ENCODE peak calls at places on chromosomes 6 and 20, in five cellular contexts. F is G401, J is hypothalamus, D is endothelial cell, Y is mammary epithelial cell. U is an unnamed sample.

GRCh38 chr6:30842754-30843610 is 41.3 kb upstream of the DDR1 start:
- DNase-seq in F (no peak), J (no peak), D (no peak), Y (no peak), U (no peak)

GRCh38 chr20:37316116-37316774 is 26.8 kb downstream of the MANBAL start:
- DNase-seq in F (no peak), J (no peak), D (no peak), Y (no peak), U (no peak)

GRCh38 chr20:57022306-57022705 is 244.1 kb downstream of the BMP7 start:
- DNase-seq in F (no peak), J (no peak), D (no peak), Y (no peak), U (peak)

GRCh38 chr6:157496534-157497095 is 115.6 kb downstream of the ZDHHC14 start:
- DNase-seq in F (no peak), J (no peak), D (no peak), Y (no peak), U (no peak)

GRCh38 chr6:89675949-89676753 is 37.6 kb upstream of the LYRM2 start:
- DNase-seq in F (peak), J (no peak), D (no peak), Y (no peak), U (no peak)

GRCh38 chr20:53291548-53291947 is 302.1 kb downstream of the ZNF217 start:
- DNase-seq in F (no peak), J (no peak), D (peak), Y (no peak), U (peak)

GRCh38 chr6:161211380-161212035 is 62.4 kb downstream of the AGPAT4 start:
- DNase-seq in F (no peak), J (no peak), D (no peak), Y (no peak), U (no peak)

GRCh38 chr6:193773-194310 is 98.4 kb upstream of the DUSP22 start:
- DNase-seq in F (no peak), J (no peak), D (no peak), Y (no peak), U (no peak)

GRCh38 chr6:10310826-10311225 is 104.0 kb downstream of the TFAP2A start:
- DNase-seq in F (no peak), J (no peak), D (no peak), Y (peak), U (no peak)

GRCh38 chr20:44691424-44692423 is 23.4 kb upstream of the CCN5 start:
- DNase-seq in F (no peak), J (no peak), D (no peak), Y (no peak), U (no peak)

GRCh38 chr6:137589067-137589848 is 95.1 kb upstream of the OLIG3 start:
- DNase-seq in F (no peak), J (no peak), D (peak), Y (peak), U (peak)

GRCh38 chr20:37642246-37642645 is 51.6 kb upstream of the CTNNBL1 start:
- DNase-seq in F (no peak), J (no peak), D (no peak), Y (no peak), U (no peak)

GRCh38 chr6:170020041-170020583 is 268.7 kb downstream of the ERMARD start:
- DNase-seq in F (no peak), J (no peak), D (no peak), Y (no peak), U (no peak)

GRCh38 chr20:1274485-1275313 is 8.6 kb downstream of the SNPH start:
- DNase-seq in F (peak), J (no peak), D (no peak), Y (no peak), U (no peak)

GRCh38 chr6:85390105-85390728 is 59.7 kb upstream of the NT5E start:
- DNase-seq in F (no peak), J (no peak), D (no peak), Y (no peak), U (no peak)

GRCh38 chr6:71123051-71123450 is 165.6 kb upstream of the OGFRL1 start:
- DNase-seq in F (no peak), J (no peak), D (no peak), Y (no peak), U (no peak)

GRCh38 chr6:167140589-167141474 is 16.9 kb downstream of the GPR31 start:
- DNase-seq in F (no peak), J (no peak), D (no peak), Y (no peak), U (no peak)

GRCh38 chr6:14635195-14635594 is 517.6 kb downstream of the CD83 start:
- DNase-seq in F (no peak), J (no peak), D (no peak), Y (peak), U (no peak)

GRCh38 chr6:7730411-7730810 is 4.5 kb downstream of the BMP6 start:
- DNase-seq in F (no peak), J (no peak), D (no peak), Y (no peak), U (no peak)

GRCh38 chr6:139569561-139569960 is 195.1 kb upstream of the CITED2 start:
- DNase-seq in F (no peak), J (no peak), D (no peak), Y (peak), U (no peak)

GRCh38 chr20:63858393-63859165 is 2.7 kb upstream of the ABHD16B start:
- DNase-seq in F (peak), J (no peak), D (peak), Y (no peak), U (peak)

GRCh38 chr6:166167801-166168615 is at the start of gene TBXT:
- DNase-seq in F (no peak), J (no peak), D (peak), Y (peak), U (peak)

GRCh38 chr20:64001607-64002011 is 20.7 kb downstream of the PRPF6 start:
- DNase-seq in F (peak), J (no peak), D (no peak), Y (peak), U (no peak)

GRCh38 chr6:27532820-27533538 is 60.1 kb upstream of the ZNF184 start:
- DNase-seq in F (no peak), J (no peak), D (no peak), Y (peak), U (no peak)

U was measured in iPS-NIHi11.